ENCODE peak calls at places on chromosome 2, in eight cellular contexts. W, J, S, B, I, V, C and K are unnamed samples.
A peak's percentile ranks its signal among the peaks of the same experiment; 100 is the strongest.

GRCh38 chr2:230920167-230920566 is 4.9 kb downstream of the GPR55 start:
- DNase-seq in W (no peak), J (no peak), S (peak; percentile 7), B (no peak), I (no peak), V (no peak), C (no peak), K (no peak)

GRCh38 chr2:183284606-183285005 is 160.4 kb downstream of the NUP35 start:
- DNase-seq in W (no peak), J (no peak), S (no peak), B (no peak), I (no peak), V (no peak), C (no peak), K (no peak)

GRCh38 chr2:95159690-95160449 is at the start of gene ZNF514:
- DNase-seq in W (peak; percentile 89), J (peak; percentile 91), S (peak; percentile 86), B (peak; percentile 84), I (peak; percentile 72), V (peak; percentile 87), C (peak; percentile 70), K (peak; percentile 83)

GRCh38 chr2:157596992-157597681 is 31.5 kb downstream of the ACVR1C start:
- DNase-seq in W (no peak), J (peak; percentile 79), S (peak; percentile 88), B (peak; percentile 19), I (no peak), V (peak; percentile 38), C (peak; percentile 10), K (no peak)

GRCh38 chr2:171487803-171488259 is 34.4 kb upstream of the CYBRD1 start:
- DNase-seq in W (no peak), J (no peak), S (no peak), B (no peak), I (no peak), V (no peak), C (no peak), K (no peak)

GRCh38 chr2:202718614-202719013 is 83.8 kb downstream of the FAM117B start:
- DNase-seq in W (no peak), J (no peak), S (no peak), B (no peak), I (no peak), V (no peak), C (peak; percentile 33), K (no peak)

GRCh38 chr2:127615511-127616166 is 30.3 kb upstream of the GPR17 start:
- DNase-seq in W (no peak), J (no peak), S (peak; percentile 26), B (no peak), I (no peak), V (no peak), C (no peak), K (peak; percentile 28)

GRCh38 chr2:226802573-226802972 is 3.0 kb upstream of the IRS1 start:
- DNase-seq in W (no peak), J (no peak), S (no peak), B (no peak), I (no peak), V (peak; percentile 71), C (peak; percentile 97), K (no peak)

GRCh38 chr2:43020990-43021677 is 205.3 kb downstream of the ZFP36L2 start:
- DNase-seq in W (no peak), J (no peak), S (no peak), B (no peak), I (no peak), V (no peak), C (no peak), K (no peak)

GRCh38 chr2:43019025-43019367 is 207.4 kb downstream of the ZFP36L2 start:
- DNase-seq in W (no peak), J (no peak), S (peak; percentile 17), B (no peak), I (no peak), V (no peak), C (no peak), K (no peak)

GRCh38 chr2:43019536-43020183 is 206.7 kb downstream of the ZFP36L2 start:
- DNase-seq in W (no peak), J (no peak), S (peak; percentile 19), B (no peak), I (no peak), V (no peak), C (no peak), K (peak; percentile 63)

GRCh38 chr2:43020296-43020695 is 206.1 kb downstream of the ZFP36L2 start:
- DNase-seq in W (no peak), J (no peak), S (peak; percentile 20), B (no peak), I (no peak), V (no peak), C (no peak), K (peak; percentile 38)

DNA sequence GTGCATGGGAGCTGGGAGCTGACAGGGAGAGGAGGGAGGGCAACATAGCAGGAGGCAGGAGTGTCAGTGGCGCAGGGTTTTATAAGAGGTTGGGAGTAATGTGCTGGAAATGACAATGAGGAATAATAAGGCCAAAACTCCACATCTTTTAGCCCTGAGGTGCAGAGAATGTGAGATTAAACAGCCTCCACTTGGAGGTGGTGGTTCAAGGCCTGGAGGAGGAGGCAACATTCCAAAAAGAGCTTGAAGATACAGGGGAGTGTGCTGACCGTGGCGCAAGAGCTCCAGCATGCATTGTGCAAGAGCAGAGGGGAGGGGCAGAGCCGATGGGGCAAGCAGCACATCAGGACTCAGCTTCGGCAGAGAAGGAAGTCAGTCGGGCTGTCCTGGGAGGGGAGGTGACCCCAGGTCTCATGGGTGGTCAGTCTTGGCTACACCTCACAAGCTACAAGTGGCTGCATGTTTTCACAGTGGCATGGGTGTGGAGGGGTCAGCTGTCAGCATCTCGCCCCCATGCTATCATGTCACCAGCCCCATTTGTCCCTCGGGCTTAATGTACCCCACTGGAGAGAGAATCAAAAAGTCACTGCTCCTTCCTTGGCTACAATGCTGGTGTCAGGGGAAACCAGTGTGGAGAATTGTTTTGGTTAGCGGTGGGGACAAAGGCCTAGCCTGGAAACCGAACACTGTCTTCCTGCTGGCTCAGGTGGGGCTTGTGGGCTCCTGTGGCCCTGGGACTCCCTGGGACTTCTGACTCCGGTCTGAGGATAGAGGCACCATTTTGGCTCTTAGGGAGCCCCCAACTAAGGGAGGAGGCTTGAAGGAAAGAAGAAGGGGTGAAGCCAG is 208.0 kb downstream of the ZFP36L2 start:
- DNase-seq in W (peak; percentile 88), J (peak; percentile 95), S (peak; percentile 37), B (peak; percentile 87), I (peak; percentile 41), V (peak; percentile 20), C (peak; percentile 94), K (peak; percentile 87)
- TF ChIP-seq CTCF in W (no peak), J (no peak), S (no peak), B (no peak), I (no peak), V (no peak), C (no peak), K (no peak)

GRCh38 chr2:237408280-237408679 is 5.7 kb downstream of the COL6A3 start:
- DNase-seq in W (peak; percentile 67), J (no peak), S (no peak), B (peak; percentile 45), I (no peak), V (no peak), C (peak; percentile 76), K (no peak)

GRCh38 chr2:237412646-237413292 is 1.2 kb downstream of the COL6A3 start:
- DNase-seq in W (no peak), J (no peak), S (no peak), B (no peak), I (no peak), V (no peak), C (no peak), K (no peak)

GRCh38 chr2:237411683-237412349 is 2.1 kb downstream of the COL6A3 start:
- DNase-seq in W (no peak), J (no peak), S (no peak), B (no peak), I (no peak), V (no peak), C (peak; percentile 66), K (no peak)

GRCh38 chr2:237413293-237414055 is 490 bp downstream of the COL6A3 start:
- DNase-seq in W (no peak), J (no peak), S (no peak), B (no peak), I (no peak), V (no peak), C (peak; percentile 57), K (no peak)

DNA sequence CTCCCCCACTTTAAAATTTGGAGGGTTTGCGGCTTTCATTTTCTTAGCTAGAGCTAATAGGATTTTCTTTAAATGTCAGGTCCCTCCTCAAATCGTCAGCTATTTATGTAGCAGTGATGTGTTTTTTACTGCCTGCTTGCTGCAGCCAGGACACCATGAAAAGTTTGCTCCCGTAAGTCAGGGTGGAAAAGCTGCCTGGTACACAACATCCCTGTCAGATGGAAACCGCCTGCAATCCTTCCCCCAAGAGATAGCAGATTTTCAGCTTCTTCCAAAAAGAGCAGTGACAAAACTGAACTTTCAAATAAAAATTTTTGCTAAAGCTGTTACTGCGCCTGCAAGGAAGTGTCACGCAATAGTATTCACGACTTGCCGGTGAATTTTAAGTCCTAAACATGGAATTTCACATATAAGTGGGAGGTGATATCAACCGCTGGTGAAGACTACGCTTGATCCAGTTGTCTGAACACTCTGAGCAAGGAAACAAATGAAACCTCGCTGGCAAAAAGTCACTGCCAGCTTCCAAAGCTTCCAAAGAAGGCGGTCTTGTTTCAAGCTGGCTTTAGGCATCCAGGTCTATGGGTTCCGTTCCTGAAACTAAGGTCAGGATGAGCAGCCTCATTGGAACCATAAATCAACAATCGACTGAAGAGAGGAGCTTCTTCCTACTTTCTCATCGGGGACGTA is 2.9 kb downstream of the COL6A3 start:
- DNase-seq in W (no peak), J (no peak), S (no peak), B (no peak), I (no peak), V (no peak), C (no peak), K (no peak)
- H3K4me3 ChIP-seq in W (peak overlapping the region; percentile 69), J (no peak overlapping the region), S (no peak overlapping the region), B (peak overlapping the region; percentile 62), I (no peak overlapping the region), V (no peak overlapping the region), C (peak overlapping the region; percentile 83), K (peak overlapping the region; percentile 74)

DNA sequence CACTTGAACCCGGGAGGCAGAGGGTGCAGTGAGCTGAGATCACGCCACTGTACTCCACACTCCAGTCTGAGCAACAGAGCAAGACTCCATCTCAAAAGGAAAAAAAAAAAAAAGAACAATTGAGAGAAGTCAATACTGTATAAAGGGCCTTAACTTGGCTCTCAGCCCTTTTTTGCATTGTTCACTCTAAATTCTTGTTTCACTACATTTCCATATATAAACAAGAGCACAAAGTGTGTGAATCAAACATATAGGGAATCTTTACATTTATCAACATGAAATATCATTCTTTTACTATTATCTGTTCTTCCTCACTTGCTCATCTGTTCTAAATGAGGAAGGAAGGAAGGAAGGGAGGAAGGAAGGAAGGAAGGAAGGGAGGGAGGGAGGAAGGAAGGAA is 90.8 kb downstream of the AP1S3 start:
- DNase-seq in W (no peak), J (no peak), S (no peak), B (no peak), I (no peak), V (no peak), C (no peak), K (no peak)
- H3K27ac ChIP-seq in W (no peak overlapping the region), J (no peak overlapping the region), S (no peak overlapping the region), B (no peak overlapping the region), I (no peak overlapping the region), V (no peak overlapping the region), C (no peak overlapping the region), K (no peak overlapping the region)

DNA sequence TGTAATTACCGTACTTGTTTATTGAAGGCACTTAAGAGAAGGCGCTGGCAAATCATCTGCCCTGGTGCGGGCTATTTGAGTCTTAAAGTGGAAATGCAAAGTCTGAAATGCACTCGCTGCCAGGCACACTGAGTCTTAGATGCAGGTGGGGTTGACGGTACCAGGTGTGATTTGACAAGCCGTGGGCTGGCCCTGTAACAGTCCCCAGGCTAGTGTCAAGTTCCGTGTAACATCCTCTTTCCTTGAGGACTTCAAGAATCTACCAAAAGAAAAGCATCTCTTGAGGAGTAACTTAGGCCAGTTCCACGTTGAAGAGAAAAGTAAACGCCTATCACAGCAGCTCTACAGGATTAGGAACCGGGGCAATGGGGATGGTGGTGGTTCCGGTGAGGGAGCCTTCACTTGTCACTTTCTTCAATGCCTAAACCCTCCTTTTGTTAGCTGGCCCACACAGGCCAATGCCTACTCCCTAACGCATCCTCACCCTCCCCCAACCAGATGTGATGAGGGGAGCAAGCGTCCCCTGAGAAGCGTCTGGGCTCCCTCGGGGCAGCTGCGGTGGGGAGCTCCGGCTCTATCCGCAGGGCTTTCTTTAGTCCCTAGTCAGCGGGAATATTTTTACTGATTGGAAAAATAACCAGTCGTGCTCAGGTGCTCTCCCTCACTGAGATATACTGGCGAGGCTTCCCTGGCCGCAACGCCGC is 1.5 kb upstream of the UGP2 start:
- DNase-seq in W (no peak), J (no peak), S (no peak), B (no peak), I (no peak), V (no peak), C (no peak), K (no peak)
- TF ChIP-seq CTCF in W (no peak), J (no peak), S (no peak), B (peak; percentile 20), I (no peak), V (peak; percentile 6), C (no peak), K (no peak)